ENCODE peak calls at places on chromosomes 4 and X, in six cellular contexts. S is fibroblast of mammary gland; Z is activated naive CD8-positive, alpha-beta T cell treated with anti-CD3 and anti-CD28 coated beads, Interleukin-2, amount 50 U/mL, for 24 hours; Y is activated T-helper 1 cell treated with anti-CD3 and anti-CD28 coated beads, Interleukin-2, amount 50 U/mL, for 16 hours; H is SW 1271; J is RPMI7951. U is an unnamed sample.
A peak's percentile ranks its signal among the peaks of the same experiment; 100 is the strongest.

GRCh38 chr4:155376387-155377268 is at the start of gene MAP9:
- DNase-seq in S (peak; percentile 95), Z (peak; percentile 89), Y (peak; percentile 80), H (peak; percentile 85), J (peak; percentile 94), U (peak; percentile 69)

GRCh38 chr4:161554372-161554990 is 609.3 kb downstream of the FSTL5 start:
- DNase-seq in S (peak; percentile 14), Z (no peak), Y (no peak), H (no peak), J (peak; percentile 67), U (no peak)

GRCh38 chr4:129240816-129241215 is 144.9 kb downstream of the C4orf33 start:
- DNase-seq in S (peak; percentile 70), Z (no peak), Y (no peak), H (no peak), J (no peak), U (no peak)

GRCh38 chr4:22988526-22988925 is 295.8 kb downstream of the GBA3 start:
- DNase-seq in S (no peak), Z (no peak), Y (no peak), H (no peak), J (no peak), U (no peak)

GRCh38 chrX:112668476-112669404 is 11.0 kb downstream of the LHFPL1 start:
- DNase-seq in S (no peak), Z (no peak), Y (no peak), H (no peak), J (no peak), U (no peak)

GRCh38 chr4:182212211-182212761 is 30.9 kb upstream of the TENM3 start:
- DNase-seq in S (peak; percentile 69), Z (no peak), Y (no peak), H (no peak), J (peak; percentile 79), U (no peak)

GRCh38 chr4:173436149-173436579 is 37.2 kb upstream of the SCRG1 start:
- DNase-seq in S (peak; percentile 93), Z (no peak), Y (no peak), H (no peak), J (no peak), U (no peak)

GRCh38 chrX:40109288-40110008 is 11.7 kb upstream of the BCOR start:
- DNase-seq in S (peak; percentile 53), Z (peak; percentile 35), Y (no peak), H (no peak), J (peak; percentile 65), U (no peak)

GRCh38 chr4:36676139-36677050 is 395.0 kb downstream of the DTHD1 start:
- DNase-seq in S (no peak), Z (no peak), Y (no peak), H (no peak), J (no peak), U (no peak)

GRCh38 chrX:12955882-12956703 is 18.8 kb upstream of the TMSB4X start:
- DNase-seq in S (peak; percentile 66), Z (peak; percentile 75), Y (peak; percentile 38), H (peak; percentile 1), J (peak; percentile 93), U (peak; percentile 80)

GRCh38 chrX:33892670-33893069 is 239.4 kb downstream of the FAM47A start:
- DNase-seq in S (no peak), Z (no peak), Y (no peak), H (no peak), J (no peak), U (no peak)

GRCh38 chr4:14168919-14169318 is 541.4 kb upstream of the BOD1L1 start:
- DNase-seq in S (peak; percentile 96), Z (peak; percentile 3), Y (no peak), H (peak; percentile 77), J (peak; percentile 90), U (no peak)

GRCh38 chr4:100889898-100890297 is 372.1 kb upstream of the EMCN start:
- DNase-seq in S (no peak), Z (no peak), Y (no peak), H (no peak), J (no peak), U (no peak)

GRCh38 chr4:173735585-173735984 is 205.6 kb upstream of the HAND2 start:
- DNase-seq in S (no peak), Z (no peak), Y (no peak), H (no peak), J (no peak), U (no peak)

GRCh38 chrX:11756354-11757318 is 1.4 kb upstream of the MSL3 start:
- DNase-seq in S (peak; percentile 52), Z (no peak), Y (no peak), H (no peak), J (peak; percentile 38), U (no peak)

GRCh38 chrX:120514236-120514635 is 45.1 kb upstream of the LAMP2 start:
- DNase-seq in S (peak; percentile 42), Z (no peak), Y (no peak), H (no peak), J (peak; percentile 22), U (no peak)

GRCh38 chrX:12304261-12304660 is 166.0 kb downstream of the FRMPD4 start:
- DNase-seq in S (peak; percentile 76), Z (no peak), Y (no peak), H (no peak), J (no peak), U (no peak)

GRCh38 chrX:41384041-41384705 is 50.2 kb downstream of the DDX3X start:
- DNase-seq in S (peak; percentile 91), Z (peak; percentile 29), Y (peak; percentile 34), H (peak; percentile 20), J (peak; percentile 82), U (no peak)

GRCh38 chrX:41889317-41890025 is 33.9 kb downstream of the CASK start:
- DNase-seq in S (peak; percentile 62), Z (no peak), Y (no peak), H (no peak), J (peak; percentile 42), U (no peak)

GRCh38 chrX:47608130-47608810 is 11.4 kb downstream of the SYN1 start:
- DNase-seq in S (no peak), Z (no peak), Y (no peak), H (no peak), J (no peak), U (no peak)

U was measured in stimulated activated effector memory CD8-positive, alpha-beta T cell treated with anti-CD3 and anti-CD28 coated beads, Interleukin-12 subunit alpha, Interleukin-12 subunit beta, amount 100 ng/mL, for 72 hours.